ENCODE peak calls at places on chromosomes 7 and 10, in ten cellular contexts. P is MV-4-11; T is ACHN; B is stimulated activated CD4-positive, alpha-beta T cell treated with anti-CD3 and anti-CD28 coated beads, Interleukin-15, amount 100 ng/mL, for 1 hour; I is T follicular helper cell; U is stimulated activated effector memory CD8-positive, alpha-beta T cell treated with anti-CD3 and anti-CD28 coated beads, Interleukin-12 subunit alpha, Interleukin-12 subunit beta, amount 100 ng/mL, for 72 hours; C is nucleus accumbens; K is kidney; R is T-cell; J is SK-N-DZ. D is an unnamed sample.
A peak's percentile ranks its signal among the peaks of the same experiment; 100 is the strongest.

GRCh38 chr7:155791836-155792235 is 20.4 kb downstream of the SHH start:
- DNase-seq in B (no peak), R (no peak), T (peak; percentile 38), K (no peak), I (no peak), J (no peak), P (no peak), C (no peak), U (no peak), D (peak; percentile 11)

GRCh38 chr7:78638364-78638763 is 815.1 kb downstream of the MAGI2 start:
- DNase-seq in C (no peak), T (no peak), B (no peak), U (no peak), R (no peak), K (no peak), I (no peak), J (no peak), P (no peak), D (no peak)

GRCh38 chr7:6360841-6361240 is 86.9 kb downstream of the DAGLB start:
- DNase-seq in U (no peak), J (no peak), T (no peak), B (no peak), I (no peak), C (no peak), K (no peak), R (no peak), P (peak; percentile 83), D (no peak)

GRCh38 chr7:131108212-131108980 is 219.3 kb upstream of the MKLN1 start:
- DNase-seq in I (peak; percentile 36), R (peak; percentile 57), J (no peak), U (peak; percentile 76), C (no peak), B (no peak), T (peak; percentile 32), K (peak; percentile 88), P (no peak), D (peak; percentile 88)

GRCh38 chr10:72557362-72557761 is 68.5 kb downstream of the MICU1 start:
- DNase-seq in C (no peak), T (peak; percentile 31), R (no peak), I (no peak), J (no peak), K (no peak), P (no peak), B (no peak), U (no peak), D (no peak)

GRCh38 chr7:80640841-80641240 is 2.4 kb downstream of the CD36 start:
- DNase-seq in R (no peak), B (no peak), P (peak; percentile 34), J (no peak), T (peak; percentile 87), U (no peak), I (no peak), C (no peak), K (no peak), D (no peak)

GRCh38 chr10:105797234-105797890 is 1156.3 kb downstream of the SORCS3 start:
- DNase-seq in R (no peak), B (no peak), C (no peak), I (no peak), K (no peak), T (peak; percentile 55), P (peak; percentile 36), U (no peak), J (peak; percentile 16), D (no peak)

GRCh38 chr7:88151119-88151790 is 68.6 kb downstream of the SRI start:
- DNase-seq in J (no peak), P (no peak), C (no peak), T (no peak), R (no peak), U (no peak), B (no peak), K (no peak), I (no peak), D (no peak)

GRCh38 chr10:7248148-7248547 is 162.7 kb downstream of the SFMBT2 start:
- DNase-seq in J (peak; percentile 40), R (no peak), T (no peak), U (no peak), C (no peak), P (no peak), K (no peak), B (no peak), I (no peak), D (no peak)

GRCh38 chr7:28448708-28449107 is 36.4 kb downstream of the CREB5 start:
- DNase-seq in R (no peak), B (no peak), I (no peak), J (no peak), K (no peak), U (no peak), C (no peak), P (no peak), T (no peak), D (no peak)

GRCh38 chr7:27661776-27662489 is 750 bp downstream of the HIBADH start:
- DNase-seq in J (peak; percentile 11), R (peak; percentile 2), U (no peak), K (peak; percentile 76), B (no peak), I (no peak), C (peak; percentile 18), P (no peak), T (no peak), D (peak; percentile 82)

GRCh38 chr10:133452453-133452852 is 1.3 kb upstream of the SCART1 start:
- DNase-seq in C (no peak), K (no peak), U (no peak), P (no peak), J (no peak), I (no peak), B (no peak), T (no peak), R (no peak), D (no peak)

GRCh38 chr10:122124342-122124741 is 135.4 kb downstream of the TACC2 start:
- DNase-seq in K (peak; percentile 58), B (no peak), R (no peak), P (no peak), J (no peak), U (no peak), C (no peak), I (no peak), T (no peak), D (no peak)

GRCh38 chr7:156889089-156889488 is 3.9 kb downstream of the LMBR1 start:
- DNase-seq in B (no peak), C (no peak), T (no peak), I (no peak), K (no peak), J (peak; percentile 26), P (peak; percentile 44), U (no peak), R (no peak), D (no peak)

GRCh38 chr10:4183761-4184261 is 398.8 kb upstream of the KLF6 start:
- DNase-seq in C (no peak), I (no peak), P (no peak), R (no peak), U (no peak), K (no peak), J (no peak), B (no peak), T (no peak), D (no peak)

D was measured in posterior vena cava.